ENCODE peak calls at places on chromosomes 12 and 14, in nine cellular contexts. U is right lobe of liver, B is brain microvascular endothelial cell, W is osteoblast, P is ovary, A is PC-3, S is kidney, X is tibial artery, N is esophagus squamous epithelium. L is an unnamed sample. For H3K36me3, the result is how much of the 10 kb centered on the place peaks cover.

GRCh38 chr12:127241056-127241830 is 1025.7 kb upstream of the TMEM132C start:
- DNase-seq in U (peak), B (no peak), W (no peak), P (no peak), A (peak), S (no peak), X (no peak), N (no peak), L (no peak)

GRCh38 chr12:71878208-71878607 is 38.6 kb downstream of the TBC1D15 start:
- DNase-seq in U (no peak), B (no peak), W (no peak), P (no peak), A (no peak), S (no peak), X (no peak), N (no peak), L (no peak)

GRCh38 chr12:113766880-113767878 is 198.9 kb downstream of the RBM19 start:
- DNase-seq in U (no peak), B (peak), W (peak), P (no peak), A (peak), S (no peak), X (no peak), N (no peak), L (no peak)

GRCh38 chr14:102568115-102568614 is 24.3 kb upstream of the RCOR1 start:
- DNase-seq in U (no peak), B (no peak), W (peak), P (no peak), A (peak), S (no peak), X (no peak), N (no peak), L (no peak)

GRCh38 chr12:14367097-14367661 is 1.7 kb downstream of the ATF7IP start:
- DNase-seq in U (no peak), B (no peak), W (no peak), P (no peak), A (peak), S (no peak), X (no peak), N (no peak), L (no peak)

GRCh38 chr14:51283402-51283825 is 43.4 kb downstream of the TMX1 start:
- DNase-seq in U (no peak), B (peak), W (peak), P (no peak), A (peak), S (no peak), X (no peak), N (no peak), L (no peak)

GRCh38 chr12:87171356-87171755 is 857.8 kb downstream of the C12orf50 start:
- DNase-seq in U (no peak), B (no peak), W (no peak), P (no peak), A (no peak), S (no peak), X (no peak), N (no peak), L (no peak)

GRCh38 chr12:9127936-9128663 is 12.4 kb upstream of the A2M start:
- DNase-seq in U (peak), B (no peak), W (no peak), P (no peak), A (no peak), S (peak), X (no peak), N (no peak), L (no peak)

GRCh38 chr12:73547421-73547820 is 990.2 kb upstream of the ATXN7L3B start:
- DNase-seq in U (no peak), B (no peak), W (no peak), P (no peak), A (peak), S (no peak), X (no peak), N (no peak), L (no peak)

GRCh38 chr12:128133321-128134050 is 133.5 kb upstream of the TMEM132C start:
- DNase-seq in U (no peak), B (no peak), W (no peak), P (no peak), A (no peak), S (no peak), X (no peak), N (no peak), L (no peak)

GRCh38 chr12:3135522-3136461 is 58.6 kb downstream of the TSPAN9 start:
- DNase-seq in U (no peak), B (peak), W (peak), P (peak), A (peak), S (no peak), X (no peak), N (no peak), L (no peak)

GRCh38 chr14:76784881-76785280 is 23.6 kb downstream of the VASH1 start:
- DNase-seq in U (no peak), B (peak), W (peak), P (peak), A (peak), S (no peak), X (peak), N (no peak), L (peak)

GRCh38 chr12:57005980-57006808 is at the start of gene ZBTB39:
- DNase-seq in U (peak), B (peak), W (peak), P (peak), A (peak), S (peak), X (peak), N (no peak), L (no peak)

GRCh38 chr12:28869197-28869596 is 279.9 kb upstream of the FAR2 start:
- DNase-seq in U (no peak), B (peak), W (peak), P (no peak), A (peak), S (no peak), X (no peak), N (no peak), L (no peak)

GRCh38 chr14:45089813-45090212 is 5.9 kb downstream of the PRPF39 start:
- DNase-seq in U (no peak), B (no peak), W (peak), P (no peak), A (peak), S (no peak), X (no peak), N (no peak), L (no peak)

GRCh38 chr14:91400696-91401095 is 16.9 kb downstream of the CCDC88C start:
- DNase-seq in U (no peak), B (no peak), W (peak), P (no peak), A (peak), S (no peak), X (no peak), N (no peak), L (no peak)

GRCh38 chr14:105908481-105908911 is 382.1 kb downstream of the TMEM121 start:
- DNase-seq in U (no peak), B (no peak), W (peak), P (no peak), A (no peak), S (peak), X (no peak), N (no peak), L (no peak)

GRCh38 chr14:36315159-36315853 is 5.1 kb downstream of the MBIP start:
- DNase-seq in U (no peak), B (no peak), W (no peak), P (no peak), A (no peak), S (no peak), X (no peak), N (no peak), L (no peak)

GRCh38 chr12:20189767-20190166 is 178.6 kb upstream of the PDE3A start:
- DNase-seq in U (no peak), B (no peak), W (no peak), P (no peak), A (no peak), S (no peak), X (no peak), N (no peak), L (no peak)

GRCh38 chr14:38279556-38279955 is 23.7 kb upstream of the CLEC14A start:
- DNase-seq in U (no peak), B (no peak), W (no peak), P (no peak), A (no peak), S (no peak), X (no peak), N (no peak), L (no peak)

GRCh38 chr14:31950760-31951637 is 126.1 kb upstream of the ARHGAP5 start:
- DNase-seq in U (no peak), B (no peak), W (no peak), P (peak), A (peak), S (peak), X (no peak), N (no peak), L (no peak)

GRCh38 chr14:91295276-91295845 is 50.9 kb upstream of the GPR68 start:
- DNase-seq in U (no peak), B (no peak), W (peak), P (no peak), A (no peak), S (peak), X (no peak), N (no peak), L (no peak)

GRCh38 chr12:55188974-55189556 is 31.8 kb upstream of the OR10A7 start:
- DNase-seq in U (no peak), B (peak), W (peak), P (no peak), A (peak), S (no peak), X (no peak), N (no peak), L (no peak)

GRCh38 chr12:6843118-6843902 is 2.6 kb downstream of the GNB3 start:
- DNase-seq in U (no peak), B (no peak), W (peak), P (no peak), A (peak), S (no peak), X (no peak), N (no peak), L (no peak)

GRCh38 chr12:4817813-4818212 is 91.9 kb upstream of the KCNA1 start:
- DNase-seq in U (no peak), B (no peak), W (no peak), P (no peak), A (no peak), S (no peak), X (no peak), N (no peak), L (no peak)

GRCh38 chr12:56716933-56717880 is 7.9 kb downstream of the NACA start:
- DNase-seq in U (peak), B (no peak), W (peak), P (no peak), A (no peak), S (no peak), X (peak), N (no peak), L (no peak)

GRCh38 chr14:29197557-29197956 is 431.0 kb downstream of the FOXG1 start:
- DNase-seq in U (no peak), B (no peak), W (no peak), P (no peak), A (peak), S (no peak), X (no peak), N (no peak), L (no peak)

GRCh38 chr14:33812596-33812995 is 138.3 kb downstream of the EGLN3 start:
- DNase-seq in U (no peak), B (no peak), W (no peak), P (no peak), A (no peak), S (no peak), X (no peak), N (no peak), L (no peak)

DNA sequence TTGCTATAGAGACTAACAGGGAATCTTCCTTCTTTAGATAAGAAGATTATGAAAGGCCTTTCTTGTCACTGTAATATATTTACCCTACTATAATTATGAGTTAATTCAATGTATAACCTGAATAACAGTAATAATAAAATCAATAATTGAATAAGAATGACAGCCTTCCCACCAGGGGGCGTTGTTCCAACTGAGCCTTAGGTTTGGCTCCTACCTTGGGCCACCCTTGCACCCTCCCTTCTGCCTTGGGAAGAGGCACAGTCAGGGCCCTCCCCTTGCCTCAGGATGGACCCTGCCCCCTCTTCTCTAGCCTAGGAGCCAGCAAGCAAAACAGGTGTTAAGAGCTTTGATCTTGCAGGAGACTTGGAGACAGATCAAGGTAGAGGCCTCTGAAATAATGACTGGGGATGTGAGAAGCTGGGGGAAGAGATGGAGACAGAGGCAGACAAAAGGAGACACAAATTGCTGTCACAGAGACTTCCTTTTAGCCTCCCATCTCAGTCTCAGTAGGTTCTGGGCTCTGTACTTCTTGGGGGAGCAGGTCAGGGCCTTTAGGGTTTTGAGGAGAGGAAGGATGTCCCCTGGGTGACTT is 40.1 kb upstream of the CISTR start:
- DNase-seq in U (no peak), B (no peak), W (no peak), P (no peak), A (peak), S (no peak), X (no peak), N (no peak), L (no peak)
- TF ChIP-seq CTCF in U (peak), B (peak), W (peak), P (no peak), A (peak), S (no peak), X (peak), N (peak), L (no peak)

GRCh38 chr12:114817491-114818440 is 133.8 kb upstream of the TBX3 start:
- DNase-seq in U (no peak), B (no peak), W (no peak), P (peak), A (no peak), S (no peak), X (peak), N (no peak), L (no peak)

GRCh38 chr12:114809132-114809531 is 125.2 kb upstream of the TBX3 start:
- DNase-seq in U (no peak), B (no peak), W (no peak), P (no peak), A (no peak), S (no peak), X (peak), N (no peak), L (no peak)

GRCh38 chr12:114815157-114815556 is 131.2 kb upstream of the TBX3 start:
- DNase-seq in U (no peak), B (no peak), W (no peak), P (no peak), A (no peak), S (no peak), X (peak), N (no peak), L (no peak)

GRCh38 chr12:114812384-114812783 is 128.4 kb upstream of the TBX3 start:
- DNase-seq in U (no peak), B (no peak), W (no peak), P (no peak), A (no peak), S (no peak), X (no peak), N (no peak), L (no peak)

GRCh38 chr12:114812858-114813761 is 129.1 kb upstream of the TBX3 start:
- DNase-seq in U (no peak), B (no peak), W (peak), P (peak), A (peak), S (no peak), X (peak), N (no peak), L (no peak)
- H3K4me3 ChIP-seq in U (no peak), B (peak), W (peak), P (no peak), A (peak), S (no peak), X (no peak), N (no peak), L (no peak)

GRCh38 chr12:124361074-124361965 is 66.4 kb downstream of the RFLNA start:
- DNase-seq in U (peak), B (no peak), W (no peak), P (no peak), A (no peak), S (no peak), X (no peak), N (no peak), L (no peak)
- H3K36me3 ChIP-seq in U (under half), B (half or more), W (half or more), P (under half), A (half or more), S (under half), X (under half), N (half or more), L (half or more)

GRCh38 chr14:21940887-21941855 is 267.6 kb upstream of the OR4E1 start:
- DNase-seq in U (no peak), B (no peak), W (no peak), P (no peak), A (peak), S (no peak), X (no peak), N (no peak), L (no peak)
- TF ChIP-seq CTCF in U (peak), B (peak), W (peak), P (no peak), A (peak), S (peak), X (no peak), N (peak), L (no peak)

DNA sequence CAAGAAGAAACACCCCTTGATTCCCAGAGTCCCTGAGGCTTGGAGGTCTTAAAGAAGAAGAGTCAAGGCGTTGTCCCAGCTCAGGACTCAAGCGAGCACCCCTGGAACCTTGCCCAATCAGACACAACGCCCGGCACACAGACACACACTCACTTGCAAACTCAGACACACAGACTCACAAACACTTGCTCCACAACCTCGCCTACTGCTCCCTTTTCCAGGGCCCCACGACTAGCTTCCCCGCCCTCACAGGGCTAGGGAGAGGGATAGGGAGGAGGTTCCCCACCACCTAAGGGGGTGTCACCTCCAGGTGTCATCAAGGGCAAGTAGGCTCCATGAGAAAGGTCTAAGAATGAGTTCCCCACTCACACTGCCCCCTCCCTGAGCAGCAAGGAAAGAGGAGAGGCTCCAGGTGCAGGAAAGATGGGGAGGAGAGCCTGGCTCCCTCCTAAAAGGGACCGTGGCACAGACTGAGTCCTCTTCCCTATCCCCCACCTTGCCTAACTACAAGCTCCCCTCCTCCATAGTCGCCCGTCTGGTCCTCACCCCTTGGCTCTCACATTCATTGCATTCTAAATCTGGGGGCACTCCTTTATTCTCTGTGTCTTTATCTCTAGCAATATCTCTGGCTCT is 717 bp downstream of the WNT10B start:
- DNase-seq in U (no peak), B (no peak), W (peak), P (no peak), A (no peak), S (no peak), X (no peak), N (no peak), L (no peak)
- H3K4me3 ChIP-seq in U (no peak), B (no peak), W (peak), P (no peak), A (peak), S (no peak), X (peak), N (peak), L (no peak)

GRCh38 chr14:26993541-26993940 is 395.7 kb upstream of the NOVA1 start:
- DNase-seq in U (no peak), B (no peak), W (no peak), P (no peak), A (peak), S (no peak), X (no peak), N (no peak), L (no peak)

GRCh38 chr14:26995301-26995700 is 397.5 kb upstream of the NOVA1 start:
- DNase-seq in U (no peak), B (no peak), W (no peak), P (no peak), A (no peak), S (no peak), X (no peak), N (no peak), L (no peak)

GRCh38 chr14:26987734-26988363 is 390.0 kb upstream of the NOVA1 start:
- DNase-seq in U (no peak), B (no peak), W (no peak), P (no peak), A (no peak), S (no peak), X (no peak), N (no peak), L (no peak)

GRCh38 chr14:26992403-26993115 is 394.7 kb upstream of the NOVA1 start:
- DNase-seq in U (no peak), B (no peak), W (no peak), P (no peak), A (peak), S (no peak), X (no peak), N (no peak), L (no peak)
- H3K36me3 ChIP-seq in U (under half), B (under half), W (under half), P (under half), A (under half), S (under half), X (under half), N (under half), L (under half)